ENCODE peak calls at places on chromosome 14, in six cellular contexts. One of them, this sample, is unnamed.

GRCh38 chr14:33343016-33343415 is 404.3 kb downstream of the NPAS3 start:
- DNase-seq in NCI-H2081: no peak
- DNase-seq in T-helper 17 cell: no peak
- DNase-seq in HT1080: peak
- DNase-seq in stimulated activated CD8-positive, alpha-beta memory T cell treated with anti-CD3 and anti-CD28 coated beads, Interleukin-7, amount 100 ng/mL, for 1 hour: no peak
- DNase-seq in activated naive CD8-positive, alpha-beta T cell treated with anti-CD3 and anti-CD28 coated beads, Interleukin-2, amount 50 U/mL, for 24 hours: no peak
- DNase-seq in this sample: no peak

GRCh38 chr14:24196071-24197061 is 1.1 kb upstream of the TM9SF1 start:
- DNase-seq in T-helper 17 cell: no peak
- DNase-seq in NCI-H2081: no peak
- DNase-seq in HT1080: no peak
- DNase-seq in activated naive CD8-positive, alpha-beta T cell treated with anti-CD3 and anti-CD28 coated beads, Interleukin-2, amount 50 U/mL, for 24 hours: peak
- DNase-seq in stimulated activated CD8-positive, alpha-beta memory T cell treated with anti-CD3 and anti-CD28 coated beads, Interleukin-7, amount 100 ng/mL, for 1 hour: no peak
- DNase-seq in this sample: no peak

GRCh38 chr14:42192659-42193425 is 586.2 kb downstream of the LRFN5 start:
- DNase-seq in NCI-H2081: no peak
- DNase-seq in stimulated activated CD8-positive, alpha-beta memory T cell treated with anti-CD3 and anti-CD28 coated beads, Interleukin-7, amount 100 ng/mL, for 1 hour: no peak
- DNase-seq in T-helper 17 cell: no peak
- DNase-seq in HT1080: peak
- DNase-seq in activated naive CD8-positive, alpha-beta T cell treated with anti-CD3 and anti-CD28 coated beads, Interleukin-2, amount 50 U/mL, for 24 hours: no peak
- DNase-seq in this sample: no peak

GRCh38 chr14:102545461-102546265 is 36.1 kb upstream of the ANKRD9 start:
- DNase-seq in NCI-H2081: no peak
- DNase-seq in T-helper 17 cell: no peak
- DNase-seq in HT1080: no peak
- DNase-seq in stimulated activated CD8-positive, alpha-beta memory T cell treated with anti-CD3 and anti-CD28 coated beads, Interleukin-7, amount 100 ng/mL, for 1 hour: no peak
- DNase-seq in activated naive CD8-positive, alpha-beta T cell treated with anti-CD3 and anti-CD28 coated beads, Interleukin-2, amount 50 U/mL, for 24 hours: no peak
- DNase-seq in this sample: no peak

GRCh38 chr14:94392510-94392935 is 4.1 kb upstream of the SERPINA1 start:
- DNase-seq in HT1080: peak
- DNase-seq in T-helper 17 cell: no peak
- DNase-seq in stimulated activated CD8-positive, alpha-beta memory T cell treated with anti-CD3 and anti-CD28 coated beads, Interleukin-7, amount 100 ng/mL, for 1 hour: no peak
- DNase-seq in NCI-H2081: no peak
- DNase-seq in activated naive CD8-positive, alpha-beta T cell treated with anti-CD3 and anti-CD28 coated beads, Interleukin-2, amount 50 U/mL, for 24 hours: peak
- DNase-seq in this sample: peak

GRCh38 chr14:99757331-99758070 is 35.7 kb upstream of the EML1 start:
- DNase-seq in stimulated activated CD8-positive, alpha-beta memory T cell treated with anti-CD3 and anti-CD28 coated beads, Interleukin-7, amount 100 ng/mL, for 1 hour: no peak
- DNase-seq in activated naive CD8-positive, alpha-beta T cell treated with anti-CD3 and anti-CD28 coated beads, Interleukin-2, amount 50 U/mL, for 24 hours: no peak
- DNase-seq in T-helper 17 cell: no peak
- DNase-seq in NCI-H2081: no peak
- DNase-seq in HT1080: peak
- DNase-seq in this sample: no peak

GRCh38 chr14:103186894-103187586 is 63.8 kb downstream of the TNFAIP2 start:
- DNase-seq in stimulated activated CD8-positive, alpha-beta memory T cell treated with anti-CD3 and anti-CD28 coated beads, Interleukin-7, amount 100 ng/mL, for 1 hour: no peak
- DNase-seq in T-helper 17 cell: no peak
- DNase-seq in activated naive CD8-positive, alpha-beta T cell treated with anti-CD3 and anti-CD28 coated beads, Interleukin-2, amount 50 U/mL, for 24 hours: no peak
- DNase-seq in NCI-H2081: no peak
- DNase-seq in HT1080: no peak
- DNase-seq in this sample: no peak

GRCh38 chr14:93977790-93978581 is 1.6 kb upstream of the ASB2 start:
- DNase-seq in NCI-H2081: no peak
- DNase-seq in T-helper 17 cell: peak
- DNase-seq in activated naive CD8-positive, alpha-beta T cell treated with anti-CD3 and anti-CD28 coated beads, Interleukin-2, amount 50 U/mL, for 24 hours: peak
- DNase-seq in stimulated activated CD8-positive, alpha-beta memory T cell treated with anti-CD3 and anti-CD28 coated beads, Interleukin-7, amount 100 ng/mL, for 1 hour: no peak
- DNase-seq in HT1080: no peak
- DNase-seq in this sample: peak

GRCh38 chr14:98138666-98139065 is 1133.3 kb downstream of the BCL11B start:
- DNase-seq in NCI-H2081: no peak
- DNase-seq in activated naive CD8-positive, alpha-beta T cell treated with anti-CD3 and anti-CD28 coated beads, Interleukin-2, amount 50 U/mL, for 24 hours: peak
- DNase-seq in stimulated activated CD8-positive, alpha-beta memory T cell treated with anti-CD3 and anti-CD28 coated beads, Interleukin-7, amount 100 ng/mL, for 1 hour: peak
- DNase-seq in T-helper 17 cell: peak
- DNase-seq in HT1080: peak
- DNase-seq in this sample: peak

GRCh38 chr14:99181246-99181645 is 90.8 kb downstream of the BCL11B start:
- DNase-seq in stimulated activated CD8-positive, alpha-beta memory T cell treated with anti-CD3 and anti-CD28 coated beads, Interleukin-7, amount 100 ng/mL, for 1 hour: no peak
- DNase-seq in activated naive CD8-positive, alpha-beta T cell treated with anti-CD3 and anti-CD28 coated beads, Interleukin-2, amount 50 U/mL, for 24 hours: peak
- DNase-seq in HT1080: no peak
- DNase-seq in NCI-H2081: no peak
- DNase-seq in T-helper 17 cell: no peak
- DNase-seq in this sample: no peak

GRCh38 chr14:57508756-57509155 is 15.1 kb upstream of the CCDC198 start:
- DNase-seq in stimulated activated CD8-positive, alpha-beta memory T cell treated with anti-CD3 and anti-CD28 coated beads, Interleukin-7, amount 100 ng/mL, for 1 hour: no peak
- DNase-seq in HT1080: no peak
- DNase-seq in NCI-H2081: no peak
- DNase-seq in T-helper 17 cell: no peak
- DNase-seq in activated naive CD8-positive, alpha-beta T cell treated with anti-CD3 and anti-CD28 coated beads, Interleukin-2, amount 50 U/mL, for 24 hours: no peak
- DNase-seq in this sample: no peak

GRCh38 chr14:46499521-46499920 is 152.1 kb downstream of the RPL10L start:
- DNase-seq in activated naive CD8-positive, alpha-beta T cell treated with anti-CD3 and anti-CD28 coated beads, Interleukin-2, amount 50 U/mL, for 24 hours: no peak
- DNase-seq in stimulated activated CD8-positive, alpha-beta memory T cell treated with anti-CD3 and anti-CD28 coated beads, Interleukin-7, amount 100 ng/mL, for 1 hour: no peak
- DNase-seq in NCI-H2081: no peak
- DNase-seq in T-helper 17 cell: no peak
- DNase-seq in HT1080: no peak
- DNase-seq in this sample: no peak

GRCh38 chr14:67569651-67570290 is 30.3 kb downstream of the PIGH start:
- DNase-seq in stimulated activated CD8-positive, alpha-beta memory T cell treated with anti-CD3 and anti-CD28 coated beads, Interleukin-7, amount 100 ng/mL, for 1 hour: no peak
- DNase-seq in T-helper 17 cell: no peak
- DNase-seq in NCI-H2081: no peak
- DNase-seq in HT1080: no peak
- DNase-seq in activated naive CD8-positive, alpha-beta T cell treated with anti-CD3 and anti-CD28 coated beads, Interleukin-2, amount 50 U/mL, for 24 hours: no peak
- DNase-seq in this sample: no peak

GRCh38 chr14:76771432-76771980 is 10.2 kb downstream of the VASH1 start:
- DNase-seq in HT1080: no peak
- DNase-seq in activated naive CD8-positive, alpha-beta T cell treated with anti-CD3 and anti-CD28 coated beads, Interleukin-2, amount 50 U/mL, for 24 hours: no peak
- DNase-seq in T-helper 17 cell: no peak
- DNase-seq in stimulated activated CD8-positive, alpha-beta memory T cell treated with anti-CD3 and anti-CD28 coated beads, Interleukin-7, amount 100 ng/mL, for 1 hour: no peak
- DNase-seq in NCI-H2081: no peak
- DNase-seq in this sample: peak

GRCh38 chr14:22824711-22825359 is 4.9 kb upstream of the MRPL52 start:
- DNase-seq in activated naive CD8-positive, alpha-beta T cell treated with anti-CD3 and anti-CD28 coated beads, Interleukin-2, amount 50 U/mL, for 24 hours: no peak
- DNase-seq in T-helper 17 cell: no peak
- DNase-seq in stimulated activated CD8-positive, alpha-beta memory T cell treated with anti-CD3 and anti-CD28 coated beads, Interleukin-7, amount 100 ng/mL, for 1 hour: no peak
- DNase-seq in HT1080: peak
- DNase-seq in NCI-H2081: no peak
- DNase-seq in this sample: no peak

GRCh38 chr14:64113279-64113678 is 180.9 kb downstream of the ESR2 start:
- DNase-seq in activated naive CD8-positive, alpha-beta T cell treated with anti-CD3 and anti-CD28 coated beads, Interleukin-2, amount 50 U/mL, for 24 hours: no peak
- DNase-seq in stimulated activated CD8-positive, alpha-beta memory T cell treated with anti-CD3 and anti-CD28 coated beads, Interleukin-7, amount 100 ng/mL, for 1 hour: no peak
- DNase-seq in NCI-H2081: peak
- DNase-seq in HT1080: no peak
- DNase-seq in T-helper 17 cell: no peak
- DNase-seq in this sample: no peak

GRCh38 chr14:93788557-93789365 is 476 bp upstream of the PRIMA1 start:
- DNase-seq in HT1080: no peak
- DNase-seq in T-helper 17 cell: no peak
- DNase-seq in activated naive CD8-positive, alpha-beta T cell treated with anti-CD3 and anti-CD28 coated beads, Interleukin-2, amount 50 U/mL, for 24 hours: no peak
- DNase-seq in NCI-H2081: peak
- DNase-seq in stimulated activated CD8-positive, alpha-beta memory T cell treated with anti-CD3 and anti-CD28 coated beads, Interleukin-7, amount 100 ng/mL, for 1 hour: no peak
- DNase-seq in this sample: no peak

GRCh38 chr14:20655851-20656250 is 14.4 kb upstream of the OR6S1 start:
- DNase-seq in T-helper 17 cell: no peak
- DNase-seq in stimulated activated CD8-positive, alpha-beta memory T cell treated with anti-CD3 and anti-CD28 coated beads, Interleukin-7, amount 100 ng/mL, for 1 hour: no peak
- DNase-seq in HT1080: no peak
- DNase-seq in activated naive CD8-positive, alpha-beta T cell treated with anti-CD3 and anti-CD28 coated beads, Interleukin-2, amount 50 U/mL, for 24 hours: no peak
- DNase-seq in NCI-H2081: no peak
- DNase-seq in this sample: no peak

GRCh38 chr14:99589031-99589441 is 15.0 kb downstream of the CCDC85C start:
- DNase-seq in T-helper 17 cell: no peak
- DNase-seq in activated naive CD8-positive, alpha-beta T cell treated with anti-CD3 and anti-CD28 coated beads, Interleukin-2, amount 50 U/mL, for 24 hours: no peak
- DNase-seq in stimulated activated CD8-positive, alpha-beta memory T cell treated with anti-CD3 and anti-CD28 coated beads, Interleukin-7, amount 100 ng/mL, for 1 hour: no peak
- DNase-seq in NCI-H2081: no peak
- DNase-seq in HT1080: no peak
- DNase-seq in this sample: no peak

GRCh38 chr14:69355155-69355954 is 42.7 kb downstream of the ERH start:
- DNase-seq in activated naive CD8-positive, alpha-beta T cell treated with anti-CD3 and anti-CD28 coated beads, Interleukin-2, amount 50 U/mL, for 24 hours: no peak
- DNase-seq in NCI-H2081: no peak
- DNase-seq in T-helper 17 cell: no peak
- DNase-seq in HT1080: no peak
- DNase-seq in stimulated activated CD8-positive, alpha-beta memory T cell treated with anti-CD3 and anti-CD28 coated beads, Interleukin-7, amount 100 ng/mL, for 1 hour: no peak
- DNase-seq in this sample: no peak

GRCh38 chr14:24071144-24071697 is at the start of gene CPNE6:
- DNase-seq in T-helper 17 cell: no peak
- DNase-seq in stimulated activated CD8-positive, alpha-beta memory T cell treated with anti-CD3 and anti-CD28 coated beads, Interleukin-7, amount 100 ng/mL, for 1 hour: no peak
- DNase-seq in NCI-H2081: no peak
- DNase-seq in HT1080: no peak
- DNase-seq in activated naive CD8-positive, alpha-beta T cell treated with anti-CD3 and anti-CD28 coated beads, Interleukin-2, amount 50 U/mL, for 24 hours: peak
- DNase-seq in this sample: no peak

GRCh38 chr14:96039633-96040311 is 610 bp downstream of the C14orf132 start:
- DNase-seq in HT1080: peak
- DNase-seq in stimulated activated CD8-positive, alpha-beta memory T cell treated with anti-CD3 and anti-CD28 coated beads, Interleukin-7, amount 100 ng/mL, for 1 hour: no peak
- DNase-seq in NCI-H2081: no peak
- DNase-seq in T-helper 17 cell: no peak
- DNase-seq in activated naive CD8-positive, alpha-beta T cell treated with anti-CD3 and anti-CD28 coated beads, Interleukin-2, amount 50 U/mL, for 24 hours: peak
- DNase-seq in this sample: peak

GRCh38 chr14:20657216-20658211 is 16.0 kb upstream of the OR6S1 start:
- DNase-seq in HT1080: peak
- DNase-seq in activated naive CD8-positive, alpha-beta T cell treated with anti-CD3 and anti-CD28 coated beads, Interleukin-2, amount 50 U/mL, for 24 hours: no peak
- DNase-seq in T-helper 17 cell: no peak
- DNase-seq in NCI-H2081: no peak
- DNase-seq in stimulated activated CD8-positive, alpha-beta memory T cell treated with anti-CD3 and anti-CD28 coated beads, Interleukin-7, amount 100 ng/mL, for 1 hour: no peak
- DNase-seq in this sample: peak

GRCh38 chr14:104932676-104933631 is 8.3 kb downstream of the PLD4 start:
- DNase-seq in HT1080: peak
- DNase-seq in T-helper 17 cell: peak
- DNase-seq in activated naive CD8-positive, alpha-beta T cell treated with anti-CD3 and anti-CD28 coated beads, Interleukin-2, amount 50 U/mL, for 24 hours: peak
- DNase-seq in stimulated activated CD8-positive, alpha-beta memory T cell treated with anti-CD3 and anti-CD28 coated beads, Interleukin-7, amount 100 ng/mL, for 1 hour: peak
- DNase-seq in NCI-H2081: peak
- DNase-seq in this sample: peak

GRCh38 chr14:31937730-31938346 is 139.3 kb upstream of the ARHGAP5 start:
- DNase-seq in NCI-H2081: no peak
- DNase-seq in HT1080: peak
- DNase-seq in activated naive CD8-positive, alpha-beta T cell treated with anti-CD3 and anti-CD28 coated beads, Interleukin-2, amount 50 U/mL, for 24 hours: peak
- DNase-seq in T-helper 17 cell: no peak
- DNase-seq in stimulated activated CD8-positive, alpha-beta memory T cell treated with anti-CD3 and anti-CD28 coated beads, Interleukin-7, amount 100 ng/mL, for 1 hour: no peak
- DNase-seq in this sample: peak

GRCh38 chr14:34781242-34781641 is 66.8 kb upstream of the CFL2 start:
- DNase-seq in stimulated activated CD8-positive, alpha-beta memory T cell treated with anti-CD3 and anti-CD28 coated beads, Interleukin-7, amount 100 ng/mL, for 1 hour: no peak
- DNase-seq in T-helper 17 cell: no peak
- DNase-seq in activated naive CD8-positive, alpha-beta T cell treated with anti-CD3 and anti-CD28 coated beads, Interleukin-2, amount 50 U/mL, for 24 hours: no peak
- DNase-seq in HT1080: peak
- DNase-seq in NCI-H2081: no peak
- DNase-seq in this sample: no peak

GRCh38 chr14:79098324-79098723 is 928.2 kb downstream of the NRXN3 start:
- DNase-seq in NCI-H2081: no peak
- DNase-seq in T-helper 17 cell: no peak
- DNase-seq in activated naive CD8-positive, alpha-beta T cell treated with anti-CD3 and anti-CD28 coated beads, Interleukin-2, amount 50 U/mL, for 24 hours: no peak
- DNase-seq in stimulated activated CD8-positive, alpha-beta memory T cell treated with anti-CD3 and anti-CD28 coated beads, Interleukin-7, amount 100 ng/mL, for 1 hour: no peak
- DNase-seq in HT1080: no peak
- DNase-seq in this sample: no peak

GRCh38 chr14:98594156-98594555 is 677.8 kb downstream of the BCL11B start:
- DNase-seq in activated naive CD8-positive, alpha-beta T cell treated with anti-CD3 and anti-CD28 coated beads, Interleukin-2, amount 50 U/mL, for 24 hours: no peak
- DNase-seq in T-helper 17 cell: no peak
- DNase-seq in stimulated activated CD8-positive, alpha-beta memory T cell treated with anti-CD3 and anti-CD28 coated beads, Interleukin-7, amount 100 ng/mL, for 1 hour: no peak
- DNase-seq in HT1080: no peak
- DNase-seq in NCI-H2081: no peak
- DNase-seq in this sample: peak

GRCh38 chr14:101666264-101666663 is 95.2 kb upstream of the PPP2R5C start:
- DNase-seq in HT1080: no peak
- DNase-seq in activated naive CD8-positive, alpha-beta T cell treated with anti-CD3 and anti-CD28 coated beads, Interleukin-2, amount 50 U/mL, for 24 hours: no peak
- DNase-seq in stimulated activated CD8-positive, alpha-beta memory T cell treated with anti-CD3 and anti-CD28 coated beads, Interleukin-7, amount 100 ng/mL, for 1 hour: no peak
- DNase-seq in NCI-H2081: no peak
- DNase-seq in T-helper 17 cell: no peak
- DNase-seq in this sample: no peak

This sample was measured in activated CD8-positive, alpha-beta T cell treated with anti-CD3 and anti-CD28 coated beads, Interleukin-2, amount 10 ng/mL, durations not matched to agents 7 days and 5 days.